ENCODE peak calls at places on chromosomes 4 and X, in five cellular contexts. One of them, this sample, is unnamed.
A peak's percentile ranks its signal among the peaks of the same experiment; 100 is the strongest.

GRCh38 chrX:44765556-44765955 is 78.3 kb upstream of the DUSP21 start:
- DNase-seq in HFF-Myc: no peak
- DNase-seq in AG10803: peak; percentile 9
- DNase-seq in fibroblast of mammary gland: peak; percentile 45
- DNase-seq in HL-60: no peak
- DNase-seq in this sample: no peak

GRCh38 chr4:1323635-1324442 is 23.2 kb upstream of the UVSSA start:
- DNase-seq in HFF-Myc: peak; percentile 71
- DNase-seq in HL-60: no peak
- DNase-seq in AG10803: peak; percentile 86
- DNase-seq in fibroblast of mammary gland: peak; percentile 100
- DNase-seq in this sample: peak; percentile 46

GRCh38 chrX:154097003-154097596 is 417 bp downstream of the MECP2 start:
- DNase-seq in HFF-Myc: no peak
- DNase-seq in fibroblast of mammary gland: peak; percentile 40
- DNase-seq in HL-60: peak; percentile 37
- DNase-seq in AG10803: peak; percentile 54
- DNase-seq in this sample: peak; percentile 65

GRCh38 chr4:169062861-169063197 is 52.8 kb upstream of the CBR4 start:
- DNase-seq in AG10803: no peak
- DNase-seq in fibroblast of mammary gland: no peak
- DNase-seq in HL-60: no peak
- DNase-seq in HFF-Myc: no peak
- DNase-seq in this sample: peak; percentile 87

GRCh38 chr4:52840531-52841350 is 21.4 kb upstream of the RASL11B start:
- DNase-seq in HL-60: no peak
- DNase-seq in AG10803: no peak
- DNase-seq in fibroblast of mammary gland: no peak
- DNase-seq in HFF-Myc: no peak
- DNase-seq in this sample: no peak

GRCh38 chr4:40969499-40969898 is 219.7 kb downstream of the NSUN7 start:
- DNase-seq in fibroblast of mammary gland: no peak
- DNase-seq in HL-60: no peak
- DNase-seq in HFF-Myc: no peak
- DNase-seq in AG10803: no peak
- DNase-seq in this sample: no peak

GRCh38 chr4:102299708-102300107 is 45.6 kb downstream of the SLC39A8 start:
- DNase-seq in HFF-Myc: peak; percentile 21
- DNase-seq in HL-60: no peak
- DNase-seq in AG10803: peak; percentile 61
- DNase-seq in fibroblast of mammary gland: peak; percentile 45
- DNase-seq in this sample: peak; percentile 52

GRCh38 chr4:108512615-108513505 is 107.5 kb upstream of the RPL34 start:
- DNase-seq in HL-60: no peak
- DNase-seq in fibroblast of mammary gland: peak; percentile 59
- DNase-seq in AG10803: peak; percentile 38
- DNase-seq in HFF-Myc: no peak
- DNase-seq in this sample: peak; percentile 39

GRCh38 chr4:148315049-148315448 is 127.2 kb downstream of the NR3C2 start:
- DNase-seq in HL-60: no peak
- DNase-seq in HFF-Myc: no peak
- DNase-seq in AG10803: peak; percentile 1
- DNase-seq in fibroblast of mammary gland: peak; percentile 3
- DNase-seq in this sample: no peak

GRCh38 chr4:185134176-185134869 is 8.7 kb upstream of the SLC25A4 start:
- DNase-seq in fibroblast of mammary gland: peak; percentile 62
- DNase-seq in AG10803: peak; percentile 54
- DNase-seq in HFF-Myc: no peak
- DNase-seq in HL-60: no peak
- DNase-seq in this sample: peak; percentile 63

GRCh38 chrX:106802388-106803275 is at the start of gene TBC1D8B:
- DNase-seq in HFF-Myc: peak; percentile 72
- DNase-seq in fibroblast of mammary gland: peak; percentile 93
- DNase-seq in HL-60: no peak
- DNase-seq in AG10803: peak; percentile 89
- DNase-seq in this sample: peak; percentile 92

GRCh38 chr4:54423066-54423465 is 194.0 kb downstream of the PDGFRA start:
- DNase-seq in HL-60: no peak
- DNase-seq in HFF-Myc: no peak
- DNase-seq in fibroblast of mammary gland: peak; percentile 86
- DNase-seq in AG10803: peak; percentile 50
- DNase-seq in this sample: no peak

DNA sequence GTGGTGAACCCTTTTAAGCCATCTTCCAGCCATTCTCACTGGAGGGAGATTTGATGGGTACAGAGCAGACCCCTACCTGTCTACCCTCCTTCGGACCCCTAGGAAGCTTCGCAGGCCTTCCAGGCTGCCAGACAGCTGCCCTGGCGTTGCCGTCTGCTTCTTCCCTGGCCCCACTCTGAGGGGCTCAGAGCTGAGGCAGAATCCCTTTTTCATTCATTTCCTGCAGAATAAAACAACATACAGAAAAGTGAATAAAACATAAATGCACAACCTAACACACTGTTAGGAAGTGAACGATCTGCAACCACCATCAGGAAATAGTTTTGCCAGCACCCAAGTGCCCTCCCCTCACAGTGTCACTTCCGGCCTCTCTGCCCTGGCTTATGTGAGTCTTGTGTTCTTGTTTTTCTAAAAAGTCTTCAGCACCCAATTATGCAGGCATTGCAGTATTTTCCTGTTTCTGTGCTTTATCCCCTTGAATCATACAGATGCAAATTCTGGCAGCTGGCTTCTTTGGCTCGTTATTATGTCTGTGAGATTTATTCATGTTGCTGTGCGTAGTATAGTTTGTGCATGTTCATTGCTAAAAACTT is 5.6 kb upstream of the ADD1 start:
- DNase-seq in HL-60: no peak
- DNase-seq in fibroblast of mammary gland: peak; percentile 72
- DNase-seq in AG10803: peak; percentile 62
- DNase-seq in HFF-Myc: no peak
- DNase-seq in this sample: peak; percentile 78
- H3K4me3 ChIP-seq in HL-60: no peak overlapping the region
- H3K4me3 ChIP-seq in fibroblast of mammary gland: no peak overlapping the region
- H3K4me3 ChIP-seq in AG10803: peak overlapping the region; percentile 29
- H3K4me3 ChIP-seq in HFF-Myc: no peak overlapping the region
- H3K4me3 ChIP-seq in this sample: no peak overlapping the region

GRCh38 chr4:146243141-146243882 is 29.0 kb downstream of the REELD1 start:
- DNase-seq in HL-60: peak; percentile 52
- DNase-seq in AG10803: no peak
- DNase-seq in fibroblast of mammary gland: peak; percentile 34
- DNase-seq in HFF-Myc: no peak
- DNase-seq in this sample: no peak
- TF ChIP-seq CTCF in HL-60: peak; percentile 39
- TF ChIP-seq CTCF in AG10803: peak; percentile 21
- TF ChIP-seq CTCF in fibroblast of mammary gland: no peak
- TF ChIP-seq CTCF in HFF-Myc: peak; percentile 53
- TF ChIP-seq CTCF in this sample: peak; percentile 41

GRCh38 chr4:113849771-113850170 is 88.2 kb upstream of the CAMK2D start:
- DNase-seq in AG10803: peak; percentile 35
- DNase-seq in HL-60: no peak
- DNase-seq in HFF-Myc: no peak
- DNase-seq in fibroblast of mammary gland: peak; percentile 66
- DNase-seq in this sample: peak; percentile 19
- H3K4me3 ChIP-seq in AG10803: no peak overlapping the region
- H3K4me3 ChIP-seq in HL-60: no peak overlapping the region
- H3K4me3 ChIP-seq in HFF-Myc: no peak overlapping the region
- H3K4me3 ChIP-seq in fibroblast of mammary gland: no peak overlapping the region
- H3K4me3 ChIP-seq in this sample: no peak overlapping the region

GRCh38 chr4:174181827-174182226 is 101.6 kb downstream of the FBXO8 start:
- DNase-seq in HL-60: no peak
- DNase-seq in HFF-Myc: no peak
- DNase-seq in AG10803: no peak
- DNase-seq in fibroblast of mammary gland: no peak
- DNase-seq in this sample: no peak
- TF ChIP-seq CTCF in HL-60: no peak
- TF ChIP-seq CTCF in HFF-Myc: no peak
- TF ChIP-seq CTCF in AG10803: peak; percentile 3
- TF ChIP-seq CTCF in fibroblast of mammary gland: no peak
- TF ChIP-seq CTCF in this sample: peak; percentile 7

DNA sequence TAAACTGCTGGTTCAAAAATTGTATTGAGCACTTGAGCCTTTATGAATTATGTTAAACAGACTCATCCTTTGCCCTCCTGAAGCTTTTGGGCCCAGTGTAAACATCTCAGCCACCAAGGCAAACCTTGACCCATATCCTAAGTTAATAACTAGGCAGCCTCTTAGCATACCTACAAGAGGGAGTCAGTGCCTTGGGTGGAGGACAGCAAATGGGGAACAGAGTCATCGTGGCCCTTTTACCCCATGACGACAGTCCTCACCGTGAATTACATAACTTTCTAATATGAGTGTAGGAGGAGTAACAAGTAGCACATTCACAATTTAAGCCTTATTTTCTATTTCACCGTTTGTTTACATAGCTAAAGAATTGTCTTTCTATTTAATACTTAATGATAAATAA is 16.8 kb downstream of the CLDN22 start:
- DNase-seq in fibroblast of mammary gland: peak; percentile 14
- DNase-seq in AG10803: no peak
- DNase-seq in HFF-Myc: no peak
- DNase-seq in HL-60: no peak
- DNase-seq in this sample: no peak
- H3K4me3 ChIP-seq in fibroblast of mammary gland: no peak overlapping the region
- H3K4me3 ChIP-seq in AG10803: no peak overlapping the region
- H3K4me3 ChIP-seq in HFF-Myc: no peak overlapping the region
- H3K4me3 ChIP-seq in HL-60: no peak overlapping the region
- H3K4me3 ChIP-seq in this sample: no peak overlapping the region

DNA sequence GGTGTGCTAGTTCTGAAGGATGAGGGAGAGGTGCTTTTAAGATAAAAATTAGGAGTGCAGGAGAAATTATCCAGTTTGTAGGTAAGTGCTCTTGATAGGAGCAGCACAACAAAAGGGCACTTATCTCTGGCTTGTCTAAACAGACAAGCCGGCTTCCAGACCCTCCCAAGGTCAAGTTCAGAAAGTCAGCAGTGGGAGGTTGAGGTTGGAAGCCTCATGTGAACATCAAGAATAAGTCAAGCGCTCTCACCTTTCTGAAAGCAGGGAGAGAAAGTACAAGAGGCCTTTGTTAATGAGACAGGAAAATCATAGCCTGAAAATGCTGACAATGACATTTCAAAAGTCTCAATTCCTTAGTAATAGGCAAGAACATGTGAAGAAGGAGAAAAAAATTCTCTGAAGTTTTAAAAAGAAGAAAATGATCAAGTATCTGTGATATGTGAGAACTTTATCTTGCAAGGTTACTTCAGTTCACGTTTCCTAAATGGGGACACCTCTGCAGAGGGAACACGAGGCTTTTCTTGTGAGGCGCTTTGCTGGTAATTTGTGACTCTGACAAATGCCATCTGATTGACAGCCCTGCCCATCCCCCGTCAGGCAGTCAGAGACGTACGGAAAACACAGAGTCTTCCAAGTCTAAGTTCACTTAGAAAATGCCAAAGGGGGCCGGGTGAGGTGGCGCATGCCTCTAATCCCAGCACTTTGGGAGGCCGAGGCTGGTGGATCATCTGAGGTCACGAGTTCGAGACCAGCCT is 62.2 kb downstream of the TIGD2 start:
- DNase-seq in HFF-Myc: no peak
- DNase-seq in AG10803: no peak
- DNase-seq in fibroblast of mammary gland: no peak
- DNase-seq in HL-60: no peak
- DNase-seq in this sample: no peak
- TF ChIP-seq CTCF in HFF-Myc: no peak
- TF ChIP-seq CTCF in AG10803: no peak
- TF ChIP-seq CTCF in fibroblast of mammary gland: no peak
- TF ChIP-seq CTCF in HL-60: no peak
- TF ChIP-seq CTCF in this sample: no peak